ENCODE peak calls at places on chromosomes 7 and 10, in seven cellular contexts. G, J, F, D, I, C and T are unnamed samples.

GRCh38 chr10:33032354-33033254 is 74.6 kb upstream of the ITGB1 start:
- DNase-seq in G (no peak), J (peak), F (no peak), D (no peak), I (no peak), C (no peak), T (peak)

GRCh38 chr10:131072651-131073468 is 238.7 kb downstream of the TCERG1L start:
- DNase-seq in G (no peak), J (no peak), F (no peak), D (no peak), I (no peak), C (no peak), T (no peak)

GRCh38 chr7:38757946-38758345 is 126.8 kb upstream of the AMPH start:
- DNase-seq in G (no peak), J (no peak), F (no peak), D (no peak), I (no peak), C (no peak), T (no peak)

GRCh38 chr10:34780818-34781380 is 34.2 kb downstream of the PARD3 start:
- DNase-seq in G (no peak), J (peak), F (no peak), D (peak), I (peak), C (no peak), T (no peak)

GRCh38 chr10:58641095-58641531 is 128.4 kb downstream of the BICC1 start:
- DNase-seq in G (no peak), J (peak), F (no peak), D (peak), I (no peak), C (no peak), T (peak)

GRCh38 chr7:154579711-154580110 is 423.2 kb downstream of the PAXIP1 start:
- DNase-seq in G (no peak), J (no peak), F (no peak), D (no peak), I (no peak), C (no peak), T (no peak)

GRCh38 chr7:28626629-28627262 is 214.4 kb downstream of the CREB5 start:
- DNase-seq in G (peak), J (peak), F (peak), D (peak), I (peak), C (peak), T (peak)

GRCh38 chr7:41891967-41892755 is 189.3 kb upstream of the INHBA start:
- DNase-seq in G (no peak), J (no peak), F (peak), D (no peak), I (peak), C (no peak), T (no peak)

GRCh38 chr7:75872073-75872782 is 6.6 kb upstream of the RHBDD2 start:
- DNase-seq in G (no peak), J (peak), F (no peak), D (peak), I (no peak), C (no peak), T (peak)

GRCh38 chr10:32263300-32263699 is 83.7 kb downstream of the EPC1 start:
- DNase-seq in G (no peak), J (no peak), F (no peak), D (no peak), I (no peak), C (no peak), T (no peak)

GRCh38 chr10:90451283-90451682 is 406.6 kb downstream of the HTR7 start:
- DNase-seq in G (no peak), J (no peak), F (no peak), D (peak), I (no peak), C (no peak), T (no peak)

GRCh38 chr7:97094531-97094930 is 23.0 kb upstream of the SDHAF3 start:
- DNase-seq in G (no peak), J (no peak), F (no peak), D (no peak), I (no peak), C (no peak), T (no peak)

GRCh38 chr7:4003536-4003935 is 678.6 kb upstream of the FOXK1 start:
- DNase-seq in G (no peak), J (no peak), F (no peak), D (no peak), I (no peak), C (no peak), T (no peak)
- H2BK120ac ChIP-seq in G (no peak), J (no peak), F (no peak), D (no peak), I (no peak), C (no peak), T (no peak)

GRCh38 chr10:119680050-119680449 is 28.9 kb downstream of the BAG3 start:
- DNase-seq in G (no peak), J (peak), F (no peak), D (no peak), I (no peak), C (no peak), T (peak)
- H2BK120ac ChIP-seq in G (no peak), J (peak), F (no peak), D (no peak), I (no peak), C (no peak), T (no peak)

GRCh38 chr7:137462074-137462715 is 118.7 kb upstream of the PTN start:
- DNase-seq in G (no peak), J (peak), F (no peak), D (no peak), I (no peak), C (no peak), T (no peak)

GRCh38 chr7:137458399-137458798 is 114.9 kb upstream of the PTN start:
- DNase-seq in G (no peak), J (no peak), F (no peak), D (no peak), I (no peak), C (no peak), T (no peak)

DNA sequence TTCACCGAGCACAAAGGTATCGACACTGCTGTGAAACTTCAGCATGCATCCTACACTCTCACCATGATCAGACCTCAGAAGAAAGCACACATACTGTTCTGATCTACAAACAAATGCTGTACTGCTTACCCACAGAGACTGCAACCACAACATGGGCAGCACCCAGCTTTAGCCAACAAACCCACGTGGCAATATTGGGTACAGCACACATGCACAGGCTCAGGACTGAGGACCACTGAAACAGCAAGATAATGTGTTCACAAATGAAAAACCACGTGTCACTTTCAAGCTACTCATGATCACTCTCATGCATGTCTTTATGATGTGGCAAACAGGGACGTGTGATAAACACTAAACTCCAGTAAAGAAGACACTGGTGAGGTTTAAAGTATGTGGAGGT is 119.3 kb upstream of the PTN start:
- DNase-seq in G (no peak), J (no peak), F (no peak), D (no peak), I (no peak), C (no peak), T (no peak)
- H2BK120ac ChIP-seq in G (no peak), J (peak), F (no peak), D (no peak), I (no peak), C (no peak), T (no peak)

DNA sequence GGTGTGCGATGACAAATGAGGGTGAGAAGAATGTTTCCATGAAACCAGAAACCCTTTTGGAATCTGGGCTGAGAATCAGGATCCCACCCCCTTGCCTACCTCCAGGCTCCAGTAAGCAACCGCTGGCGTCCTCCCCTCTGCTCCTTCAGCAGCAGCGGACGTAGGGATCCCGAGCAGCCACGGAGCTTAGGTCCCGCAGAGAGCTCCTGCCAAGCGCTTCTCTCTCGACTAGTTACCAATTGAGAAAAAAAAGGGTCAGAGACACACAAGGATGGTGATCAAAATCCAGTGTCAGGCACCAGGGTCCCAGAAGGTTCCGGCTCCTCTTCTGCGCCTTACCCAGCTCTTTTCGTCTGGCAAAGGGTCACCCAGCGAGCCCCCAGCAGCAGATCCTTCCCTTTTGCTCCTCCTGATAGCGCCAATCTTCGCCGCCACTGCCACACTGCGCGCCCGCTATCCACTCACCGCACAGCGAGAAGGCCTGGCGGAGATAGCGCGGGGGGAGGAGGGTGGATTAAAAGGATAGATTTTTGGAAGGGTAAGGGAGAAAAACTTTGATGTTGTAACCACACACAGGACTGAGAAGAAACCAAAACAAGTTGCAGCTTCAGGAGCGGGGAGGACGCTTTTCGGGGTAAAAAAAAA is 733.4 kb downstream of the ZWINT start:
- DNase-seq in G (peak), J (no peak), F (peak), D (peak), I (peak), C (no peak), T (no peak)
- H2BK120ac ChIP-seq in G (no peak), J (no peak), F (no peak), D (no peak), I (no peak), C (no peak), T (no peak)

DNA sequence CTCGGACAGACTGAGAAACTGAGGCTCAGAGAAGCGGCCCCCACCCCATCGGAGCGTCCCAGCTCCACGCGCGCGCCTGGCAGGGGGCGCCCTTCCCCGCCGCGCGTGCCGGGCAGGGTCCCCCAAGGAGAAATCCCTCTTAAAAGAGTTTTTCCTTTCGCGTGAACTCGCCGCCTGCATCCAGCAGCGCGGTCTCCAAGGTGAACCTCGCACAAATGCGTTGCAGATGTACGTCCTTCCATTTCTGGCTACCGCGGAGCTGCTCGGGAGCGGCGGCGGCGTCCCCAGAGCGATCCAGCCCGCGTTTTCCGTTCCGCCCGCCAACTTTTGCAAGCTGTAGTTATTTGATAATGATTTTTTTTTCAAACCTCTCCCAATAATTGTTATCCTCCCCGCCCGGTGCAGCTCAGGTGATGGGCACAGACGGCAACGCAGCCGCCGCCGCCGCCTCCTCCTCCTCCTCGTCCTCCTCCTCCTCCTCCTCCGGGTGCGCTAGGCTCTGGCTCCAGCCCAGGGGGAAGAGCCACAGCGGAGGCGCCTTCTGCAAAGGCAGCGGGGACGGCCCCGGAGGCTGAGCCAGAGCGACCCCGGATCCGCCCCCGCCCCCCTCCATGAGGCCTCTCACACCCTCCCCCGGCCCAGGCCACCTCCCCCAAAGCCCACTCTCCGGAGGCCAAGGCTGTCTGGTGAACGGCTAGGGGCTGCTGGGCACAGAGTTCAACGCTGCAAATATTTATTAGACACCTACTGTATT is 74.0 kb upstream of the CUX1 start:
- DNase-seq in G (peak), J (peak), F (peak), D (peak), I (peak), C (peak), T (peak)
- H2BK120ac ChIP-seq in G (peak), J (no peak), F (no peak), D (no peak), I (no peak), C (peak), T (no peak)

DNA sequence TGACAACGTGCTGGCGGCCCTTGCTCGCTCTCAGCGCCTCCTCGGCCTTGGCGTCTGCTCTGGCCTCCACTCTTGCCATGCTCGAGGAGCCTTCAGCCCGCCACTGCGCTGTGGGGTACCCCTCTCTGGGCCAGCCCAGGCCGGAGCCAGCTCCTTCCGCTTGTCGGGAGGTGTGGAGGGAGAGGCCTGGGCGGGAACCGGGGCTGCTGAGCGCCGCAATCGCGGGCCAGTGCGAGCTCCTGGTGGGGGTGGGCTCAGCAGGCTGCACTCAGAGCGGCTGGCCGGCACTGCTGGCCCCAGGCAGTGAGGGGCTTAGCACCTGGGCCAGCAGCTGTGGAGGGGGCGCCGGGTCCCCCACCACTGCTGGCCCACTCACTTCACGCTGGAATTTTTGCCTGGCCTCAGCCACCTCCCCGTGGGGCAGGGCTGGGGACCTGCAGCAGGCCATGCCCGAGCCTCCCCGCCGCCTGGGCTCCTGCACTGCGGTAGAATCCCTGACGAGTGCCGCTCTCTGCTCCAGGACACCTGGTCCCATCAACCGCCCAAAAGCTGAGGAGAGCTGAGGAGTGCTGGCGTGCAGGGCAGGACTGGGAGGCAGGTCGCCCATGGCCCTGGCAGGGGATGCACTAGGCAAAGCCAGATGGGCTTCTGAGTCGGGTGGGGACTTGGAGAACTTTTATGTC is 372.2 kb upstream of the NRG3 start:
- DNase-seq in G (no peak), J (no peak), F (no peak), D (no peak), I (no peak), C (no peak), T (no peak)
- H2BK120ac ChIP-seq in G (no peak), J (no peak), F (no peak), D (no peak), I (no peak), C (no peak), T (no peak)

DNA sequence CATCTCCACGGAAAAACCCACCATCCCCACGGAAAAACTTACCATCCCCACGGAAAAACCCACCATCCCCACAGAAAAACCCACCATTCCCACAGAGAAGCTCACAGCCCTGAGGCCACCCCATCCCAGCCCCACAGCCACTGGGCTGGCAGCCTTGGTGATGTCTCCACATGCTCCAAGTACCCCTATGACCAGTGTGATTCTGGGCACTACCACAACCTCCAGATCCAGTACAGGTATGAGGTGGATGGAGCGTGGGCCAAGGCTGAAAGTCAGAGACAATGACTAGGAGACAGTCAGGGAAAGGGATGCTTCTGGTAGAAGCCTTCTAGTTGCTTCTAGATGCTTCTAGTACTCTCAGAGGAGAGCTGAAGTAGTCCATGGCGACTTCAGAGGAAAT is 19.6 kb downstream of the ZAN start:
- DNase-seq in G (no peak), J (no peak), F (no peak), D (no peak), I (no peak), C (no peak), T (no peak)
- H2BK120ac ChIP-seq in G (no peak), J (no peak), F (no peak), D (no peak), I (no peak), C (no peak), T (no peak)

GRCh38 chr10:48470115-48470892 is 134.6 kb downstream of the ARHGAP22 start:
- DNase-seq in G (no peak), J (peak), F (peak), D (peak), I (peak), C (no peak), T (no peak)
- H2BK120ac ChIP-seq in G (no peak), J (peak), F (no peak), D (peak), I (peak), C (no peak), T (no peak)